ENCODE peak calls at places on chromosomes 2 and 18, in eight cellular contexts. Z, J, C, W, Y, I, D and O are unnamed samples. For H3K4me1, the result is how much of the 10 kb centered on the place peaks cover.

GRCh38 chr2:126825306-126825705 is 73.4 kb upstream of the TEX51 start:
- DNase-seq in J (peak), Z (no peak), D (no peak), W (peak), I (no peak), Y (no peak), C (no peak), O (no peak)

GRCh38 chr18:57666818-57667497 is 45.3 kb upstream of the NARS1 start:
- DNase-seq in Z (no peak), I (no peak), C (no peak), W (no peak), D (no peak), Y (peak), J (no peak), O (no peak)

GRCh38 chr18:64707052-64707451 is 558.2 kb upstream of the LINC00305 start:
- DNase-seq in J (no peak), W (no peak), Y (no peak), D (no peak), I (no peak), Z (no peak), C (no peak), O (no peak)

GRCh38 chr2:145166716-145167115 is 646.8 kb upstream of the ZEB2 start:
- DNase-seq in C (no peak), Z (no peak), W (no peak), Y (no peak), D (no peak), J (no peak), I (no peak), O (no peak)

GRCh38 chr2:20421988-20422678 is 24.7 kb upstream of the RHOB start:
- DNase-seq in J (no peak), C (peak), Y (no peak), W (peak), Z (no peak), I (peak), D (peak), O (peak)

GRCh38 chr18:3814840-3815239 is 364.9 kb downstream of the TGIF1 start:
- DNase-seq in J (no peak), W (no peak), Z (no peak), C (no peak), Y (no peak), D (no peak), I (no peak), O (no peak)

GRCh38 chr2:142857247-142858154 is 20.0 kb upstream of the KYNU start:
- DNase-seq in D (no peak), I (no peak), J (no peak), Y (no peak), W (no peak), C (no peak), Z (no peak), O (no peak)

GRCh38 chr18:63158676-63159291 is 160.8 kb downstream of the BCL2 start:
- DNase-seq in Z (no peak), C (no peak), Y (no peak), I (no peak), W (no peak), D (no peak), J (no peak), O (no peak)

GRCh38 chr18:66724664-66725356 is 120.9 kb upstream of the CDH19 start:
- DNase-seq in Z (no peak), I (no peak), D (no peak), W (no peak), J (no peak), C (peak), Y (no peak), O (peak)

GRCh38 chr2:230153390-230153976 is 66.3 kb downstream of the SP110 start:
- DNase-seq in I (no peak), J (no peak), W (no peak), Z (no peak), C (no peak), Y (no peak), D (no peak), O (no peak)

GRCh38 chr2:239689410-239689809 is 288.6 kb upstream of the HDAC4 start:
- DNase-seq in J (no peak), I (no peak), Z (no peak), W (no peak), D (no peak), C (no peak), Y (no peak), O (no peak)

GRCh38 chr2:64951306-64951953 is 37.8 kb upstream of the SLC1A4 start:
- DNase-seq in Z (no peak), I (no peak), J (no peak), D (no peak), W (no peak), Y (no peak), C (no peak), O (no peak)

GRCh38 chr2:220277445-220277960 is 650.1 kb downstream of the SLC4A3 start:
- DNase-seq in W (no peak), D (peak), J (no peak), I (no peak), C (peak), Y (no peak), Z (peak), O (peak)

GRCh38 chr2:43293744-43294695 is 67.6 kb upstream of the ZFP36L2 start:
- DNase-seq in Y (peak), J (no peak), Z (peak), D (no peak), W (peak), C (no peak), I (no peak), O (no peak)

GRCh38 chr2:171837736-171838135 is 56.3 kb downstream of the SLC25A12 start:
- DNase-seq in I (no peak), W (no peak), C (no peak), D (no peak), Z (no peak), J (no peak), Y (no peak), O (no peak)

GRCh38 chr2:161418715-161419337 is 2.7 kb downstream of the TBR1 start:
- DNase-seq in W (no peak), I (no peak), Z (no peak), D (no peak), J (no peak), Y (no peak), C (no peak), O (no peak)

GRCh38 chr2:166351319-166351718 is 24.4 kb downstream of the SCN9A start:
- DNase-seq in C (no peak), Y (no peak), Z (no peak), D (no peak), W (no peak), J (no peak), I (no peak), O (no peak)

DNA sequence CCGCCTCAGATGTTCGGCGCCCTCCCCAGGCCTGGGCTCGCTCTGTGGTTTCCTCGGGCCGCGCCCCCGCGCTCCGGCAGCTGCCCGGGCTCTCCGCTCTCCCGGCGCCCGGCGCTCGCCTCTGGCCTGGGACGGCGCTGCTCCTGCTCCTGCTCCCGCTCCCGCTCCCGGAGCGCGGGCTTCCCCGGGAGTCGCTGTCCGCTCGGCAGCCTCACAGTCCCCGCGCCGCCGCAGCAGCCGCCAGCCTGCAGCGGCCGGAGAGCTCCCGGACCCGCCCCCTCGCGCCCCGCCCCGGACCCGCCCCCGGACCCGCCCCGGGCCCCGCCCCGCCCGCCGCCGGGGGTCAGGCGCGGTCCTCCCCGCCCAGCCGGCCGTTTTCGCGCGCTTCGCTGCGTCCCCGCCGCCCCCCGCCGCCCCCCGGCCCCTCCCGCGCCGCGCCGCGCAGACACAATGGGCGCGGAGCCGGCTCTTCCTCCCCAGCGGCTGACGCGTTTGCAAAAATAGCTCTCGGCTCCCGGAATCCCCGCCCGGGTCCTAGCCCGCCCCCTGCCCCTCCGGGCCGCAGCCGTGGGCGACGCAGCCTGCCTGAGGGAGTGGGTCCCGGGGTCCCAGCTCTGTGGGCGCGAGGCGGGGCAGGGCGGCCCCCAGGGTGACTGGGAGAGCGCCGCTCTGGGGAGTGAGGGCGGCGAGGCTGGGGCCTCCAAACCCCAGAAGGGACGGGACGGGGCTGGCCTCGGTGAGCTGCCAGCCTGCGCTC is at the start of gene ARL4C:
- DNase-seq in D (peak), Z (no peak), W (peak), Y (peak), J (no peak), C (peak), I (peak), O (peak)
- TF ChIP-seq POLR2A in D (no peak), Z (peak), W (no peak), Y (no peak), J (no peak), C (no peak), I (no peak), O (no peak)

GRCh38 chr18:48889115-48889941 is 61.4 kb downstream of the SMAD7 start:
- DNase-seq in J (no peak), W (peak), Y (no peak), I (no peak), Z (no peak), D (peak), C (peak), O (no peak)

GRCh38 chr18:48889981-48890735 is 60.6 kb downstream of the SMAD7 start:
- DNase-seq in D (peak), Z (no peak), I (peak), W (peak), C (no peak), J (no peak), Y (no peak), O (no peak)

GRCh38 chr18:48887905-48888531 is 62.7 kb downstream of the SMAD7 start:
- DNase-seq in Z (no peak), I (no peak), Y (no peak), W (peak), D (peak), C (no peak), J (no peak), O (no peak)

GRCh38 chr18:48887294-48887904 is 63.4 kb downstream of the SMAD7 start:
- DNase-seq in Y (no peak), D (peak), C (no peak), Z (no peak), J (no peak), I (no peak), W (peak), O (no peak)

GRCh38 chr18:48888681-48889080 is 62.1 kb downstream of the SMAD7 start:
- DNase-seq in I (no peak), Y (no peak), Z (no peak), D (peak), C (no peak), W (peak), J (no peak), O (no peak)
- H3K4me1 ChIP-seq in I (under half), Y (under half), Z (under half), D (under half), C (under half), W (under half), J (under half), O (under half)

GRCh38 chr18:55314615-55315237 is 273.3 kb downstream of the TCF4 start:
- DNase-seq in W (no peak), J (no peak), D (no peak), Y (no peak), I (no peak), Z (no peak), C (no peak), O (no peak)
- TF ChIP-seq EP300 in W (no peak), J (no peak), D (no peak), Y (no peak), I (no peak), Z (no peak), C (no peak), O (no peak)

DNA sequence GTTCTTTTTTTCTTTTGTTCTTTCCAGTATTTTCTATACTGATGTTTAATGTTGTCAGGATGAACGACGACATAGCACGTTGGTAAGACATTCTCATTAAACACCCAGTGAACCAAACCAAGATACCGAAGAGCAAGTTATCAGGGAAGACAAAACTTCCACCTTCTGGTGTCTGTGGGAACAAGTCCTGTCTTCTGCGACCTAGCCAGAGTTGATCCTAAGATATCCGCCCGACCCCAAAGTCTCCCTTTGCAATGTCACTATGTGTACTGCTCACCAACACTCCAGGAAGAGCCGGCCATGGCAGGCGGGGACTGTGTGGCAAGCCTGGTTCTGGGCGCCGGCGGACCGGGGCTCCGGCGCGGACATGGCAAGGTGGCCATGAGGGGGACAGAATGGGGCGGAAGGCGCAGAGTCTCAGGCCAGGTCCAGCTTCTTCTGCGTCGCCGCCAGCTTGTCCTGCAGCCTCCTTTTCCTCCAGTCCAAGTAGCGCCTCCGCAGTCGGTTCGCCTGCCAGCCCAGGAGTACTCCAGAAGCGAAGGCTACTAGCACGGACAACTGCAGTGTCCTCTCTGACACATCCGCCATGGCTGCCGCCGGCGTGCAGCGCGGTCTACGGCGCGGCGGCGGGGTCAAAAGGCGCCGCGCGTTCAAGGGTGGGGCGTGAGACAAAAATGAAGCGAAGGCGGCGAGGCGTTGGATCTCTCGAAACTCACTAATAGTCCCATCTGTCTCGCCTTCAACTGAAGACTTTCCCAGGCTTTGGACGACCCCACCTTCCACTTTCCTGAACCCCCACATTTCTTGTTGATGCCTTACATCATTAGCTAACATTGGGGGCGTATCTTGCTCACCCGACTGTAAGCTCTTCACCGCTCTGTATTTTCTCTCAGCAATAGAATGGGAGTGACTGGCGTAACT is at the start of gene MTLN:
- DNase-seq in D (peak), W (peak), Y (peak), Z (peak), C (peak), J (no peak), I (peak), O (peak)
- TF ChIP-seq POLR2A in D (peak), W (peak), Y (peak), Z (peak), C (peak), J (peak), I (no peak), O (peak)

GRCh38 chr2:215436705-215437570 is 1.1 kb upstream of the FN1 start:
- DNase-seq in Y (no peak), J (no peak), C (peak), D (no peak), W (no peak), I (no peak), Z (no peak), O (no peak)

GRCh38 chr2:215434447-215435260 is 1.2 kb downstream of the FN1 start:
- DNase-seq in D (no peak), W (no peak), Y (no peak), C (no peak), J (no peak), Z (no peak), I (no peak), O (no peak)

GRCh38 chr2:215435261-215435808 is 533 bp downstream of the FN1 start:
- DNase-seq in D (no peak), I (no peak), J (no peak), Z (peak), C (peak), Y (peak), W (peak), O (no peak)

GRCh38 chr2:215437614-215438013 is 1.7 kb upstream of the FN1 start:
- DNase-seq in I (no peak), C (no peak), D (no peak), W (no peak), J (no peak), Y (no peak), Z (no peak), O (no peak)

DNA sequence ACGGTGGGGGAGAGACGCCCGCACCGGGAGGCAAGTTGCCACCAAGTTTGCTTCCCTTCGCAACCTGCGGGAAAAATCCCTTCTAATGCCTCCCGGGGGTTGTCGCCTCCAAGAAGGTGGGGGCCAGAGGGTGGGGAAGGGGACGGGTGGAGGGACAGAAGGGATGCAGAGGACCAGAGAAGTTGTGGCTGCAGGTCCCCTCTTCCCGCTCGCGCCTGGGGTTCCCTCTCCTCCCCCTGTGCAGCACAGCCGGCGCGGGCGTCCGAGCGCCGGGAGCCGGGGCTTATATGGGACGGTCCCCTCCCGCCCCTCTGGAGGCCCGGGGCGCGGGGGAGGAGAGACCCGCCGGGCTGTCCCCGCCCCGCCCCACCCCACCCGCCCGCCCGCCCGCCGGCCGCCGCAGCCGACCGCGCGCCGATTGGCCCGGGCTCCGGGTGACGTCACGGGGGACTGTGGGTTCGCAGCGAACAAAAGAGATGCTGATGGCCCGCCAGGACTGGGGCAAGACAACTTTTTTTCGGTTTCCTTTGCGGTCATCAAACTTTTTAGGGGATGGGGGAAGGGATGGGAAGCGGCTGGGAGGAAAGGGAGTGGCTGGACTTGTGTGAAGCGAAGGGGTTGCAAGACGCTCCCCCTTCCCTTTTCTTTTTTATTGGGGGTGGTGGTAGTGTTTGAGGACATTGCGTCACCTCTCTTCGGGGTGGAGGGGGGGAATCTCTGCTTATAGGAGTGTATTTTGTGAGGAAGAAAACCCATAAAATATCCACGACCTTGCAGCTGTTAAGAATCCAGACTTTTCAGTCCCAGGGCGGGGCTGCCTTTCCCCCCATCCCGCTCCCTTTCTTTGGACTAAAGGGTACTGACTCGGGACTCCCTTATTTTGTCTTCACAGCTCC is at the start of gene FN1:
- DNase-seq in W (peak), Y (peak), I (peak), C (peak), D (peak), J (peak), Z (peak), O (peak)
- H3K4me1 ChIP-seq in W (under half), Y (under half), I (under half), C (under half), D (under half), J (under half), Z (half or more), O (under half)

GRCh38 chr18:45386256-45386655 is 229.0 kb upstream of the SLC14A2 start:
- DNase-seq in C (no peak), Z (no peak), I (no peak), W (no peak), Y (peak), D (peak), J (no peak), O (no peak)

GRCh38 chr18:45379903-45380302 is 235.4 kb upstream of the SLC14A2 start:
- DNase-seq in Z (no peak), J (no peak), W (no peak), C (no peak), Y (no peak), I (no peak), D (no peak), O (no peak)

GRCh38 chr18:45384137-45384998 is 230.9 kb upstream of the SLC14A2 start:
- DNase-seq in J (no peak), D (peak), Y (peak), W (no peak), Z (peak), I (peak), C (peak), O (peak)

GRCh38 chr18:45378933-45379332 is 236.3 kb upstream of the SLC14A2 start:
- DNase-seq in I (no peak), J (no peak), Y (no peak), W (no peak), Z (no peak), C (no peak), D (no peak), O (no peak)

DNA sequence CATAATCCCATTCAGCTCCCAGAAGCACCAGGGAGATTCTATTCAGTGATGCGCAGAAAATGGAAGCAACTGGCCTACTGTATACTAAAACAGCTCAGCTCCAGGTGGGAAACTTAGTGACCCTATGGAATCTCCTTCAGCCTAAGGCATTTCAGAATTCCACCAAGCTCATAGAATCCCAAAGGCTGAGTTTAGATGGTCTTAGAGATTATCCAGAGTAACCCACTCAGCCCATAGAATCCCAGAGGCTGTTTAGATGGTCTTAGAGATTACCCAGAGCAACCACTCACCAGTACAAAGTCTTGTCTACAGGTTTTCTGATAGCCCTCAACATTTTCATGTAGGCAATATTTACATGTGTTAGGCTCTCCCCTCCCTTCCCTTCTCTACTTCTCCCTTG is 232.0 kb upstream of the SLC14A2 start:
- DNase-seq in C (no peak), J (no peak), D (no peak), W (no peak), I (no peak), Z (no peak), Y (no peak), O (no peak)
- TF ChIP-seq EP300 in C (no peak), J (no peak), D (no peak), W (no peak), I (no peak), Z (no peak), Y (no peak), O (no peak)

GRCh38 chr2:101308432-101309210 is at the start of gene RNF149:
- DNase-seq in Y (peak), I (peak), C (peak), W (peak), D (peak), Z (peak), J (peak), O (peak)
- TF ChIP-seq POLR2A in Y (peak), I (no peak), C (peak), W (peak), D (peak), Z (peak), J (peak), O (peak)

GRCh38 chr18:22349317-22349898 is 68.3 kb downstream of the CTAGE1 start:
- DNase-seq in Z (no peak), W (no peak), J (peak), Y (no peak), C (no peak), I (no peak), D (peak), O (no peak)
- H3K4me1 ChIP-seq in Z (under half), W (under half), J (under half), Y (under half), C (under half), I (under half), D (under half), O (under half)

GRCh38 chr2:184444217-184444616 is 154.1 kb upstream of the ZNF804A start:
- DNase-seq in Z (no peak), Y (no peak), J (no peak), I (no peak), W (no peak), C (no peak), D (no peak), O (no peak)
- TF ChIP-seq EP300 in Z (no peak), Y (no peak), J (no peak), I (no peak), W (no peak), C (no peak), D (no peak), O (no peak)